ENCODE peak calls at places on chromosomes 3 and 15, in six cellular contexts. T is IMR-90, Z is neuronal stem cell, W is mesendoderm, E is H1, B is mesenchymal stem cell. H is an unnamed sample.
A peak's percentile ranks its signal among the peaks of the same experiment; 100 is the strongest.

GRCh38 chr15:45637552-45638033 is 2.8 kb downstream of the SQOR start:
- DNase-seq in T (peak; percentile 98), Z (no peak), W (no peak), E (no peak), B (peak; percentile 97), H (no peak)

GRCh38 chr3:143875566-143875965 is 27.3 kb upstream of the SLC9A9 start:
- DNase-seq in T (no peak), Z (no peak), W (no peak), E (no peak), B (peak; percentile 27), H (no peak)

GRCh38 chr3:97810779-97811390 is 10.9 kb upstream of the CRYBG3 start:
- DNase-seq in T (peak; percentile 38), Z (no peak), W (no peak), E (no peak), B (no peak), H (no peak)

GRCh38 chr3:149475451-149476060 is 1.1 kb downstream of the TM4SF4 start:
- DNase-seq in T (peak; percentile 19), Z (no peak), W (no peak), E (no peak), B (no peak), H (no peak)

GRCh38 chr15:78103406-78104118 is 11.2 kb downstream of the SH2D7 start:
- DNase-seq in T (no peak), Z (no peak), W (no peak), E (no peak), B (no peak), H (no peak)

GRCh38 chr3:113695426-113695817 is 1.0 kb downstream of the USF3 start:
- DNase-seq in T (peak; percentile 56), Z (no peak), W (no peak), E (no peak), B (no peak), H (no peak)

GRCh38 chr3:4821331-4821730 is 157.9 kb upstream of the BHLHE40 start:
- DNase-seq in T (no peak), Z (no peak), W (peak; percentile 55), E (no peak), B (no peak), H (no peak)

GRCh38 chr3:44883213-44883955 is 9.0 kb downstream of the TGM4 start:
- DNase-seq in T (no peak), Z (no peak), W (peak; percentile 29), E (no peak), B (no peak), H (no peak)

GRCh38 chr3:171435757-171436156 is 24.4 kb downstream of the TNIK start:
- DNase-seq in T (no peak), Z (no peak), W (no peak), E (no peak), B (no peak), H (no peak)

GRCh38 chr3:31550452-31551251 is 17.9 kb downstream of the STT3B start:
- DNase-seq in T (peak; percentile 40), Z (no peak), W (peak; percentile 44), E (no peak), B (peak; percentile 39), H (no peak)

GRCh38 chr15:43465105-43465504 is 27.9 kb downstream of the TP53BP1 start:
- DNase-seq in T (peak; percentile 91), Z (no peak), W (no peak), E (no peak), B (peak; percentile 81), H (no peak)

GRCh38 chr3:44342191-44342790 is 3.7 kb downstream of the TCAIM start:
- DNase-seq in T (peak; percentile 87), Z (no peak), W (no peak), E (no peak), B (peak; percentile 73), H (no peak)

GRCh38 chr15:86877171-86877631 is 797.5 kb downstream of the AGBL1 start:
- DNase-seq in T (no peak), Z (no peak), W (peak; percentile 54), E (no peak), B (no peak), H (no peak)

GRCh38 chr15:100461049-100461448 is 67.7 kb downstream of the CERS3 start:
- DNase-seq in T (no peak), Z (no peak), W (no peak), E (no peak), B (no peak), H (no peak)

GRCh38 chr3:65855370-65856100 is 183.2 kb downstream of the MAGI1 start:
- DNase-seq in T (peak; percentile 45), Z (no peak), W (peak; percentile 87), E (no peak), B (peak; percentile 51), H (no peak)

GRCh38 chr3:15045667-15046066 is 19.4 kb downstream of the MRPS25 start:
- DNase-seq in T (no peak), Z (no peak), W (no peak), E (no peak), B (no peak), H (no peak)
- H3K18ac ChIP-seq in T (no peak overlapping the region), Z (no peak overlapping the region), W (no peak overlapping the region), E (no peak overlapping the region), B (no peak overlapping the region), H (no peak overlapping the region)

DNA sequence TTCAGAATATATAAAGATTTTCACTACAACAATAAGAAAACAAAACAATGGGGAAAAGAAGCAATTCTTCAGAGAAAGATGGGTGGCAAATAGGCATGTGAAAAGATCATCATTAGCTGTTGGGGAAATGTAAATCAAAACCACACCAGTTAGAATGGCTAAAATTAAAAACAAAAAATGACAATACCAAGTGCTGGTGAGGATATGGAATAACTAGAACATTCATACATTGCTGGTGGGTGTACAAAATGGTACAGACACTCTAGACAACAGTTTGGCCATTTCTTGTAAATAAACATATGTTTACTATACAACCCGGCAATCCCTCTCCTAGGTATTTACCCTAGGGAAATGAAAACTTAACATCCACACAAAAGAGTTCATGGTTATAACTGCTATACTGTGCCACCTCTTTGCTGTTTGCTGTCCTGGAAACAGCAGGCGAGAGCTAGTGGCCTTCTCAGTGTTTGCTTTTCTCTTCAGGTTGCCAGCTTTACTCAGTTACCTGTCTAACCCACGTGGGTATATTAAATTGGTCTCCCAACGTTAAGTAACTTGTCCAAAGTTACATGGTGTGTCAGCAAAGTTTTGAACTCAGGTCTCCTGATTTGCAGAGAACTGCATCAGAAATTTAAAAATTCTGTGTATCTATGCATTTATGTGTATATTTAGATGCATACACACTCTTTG is 4.6 kb upstream of the NIT2 start:
- DNase-seq in T (no peak), Z (no peak), W (no peak), E (no peak), B (no peak), H (no peak)
- H2BK15ac ChIP-seq in T (no peak overlapping the region), Z (no peak overlapping the region), W (no peak overlapping the region), E (no peak overlapping the region), B (no peak overlapping the region), H (no peak overlapping the region)

GRCh38 chr3:195777975-195778374 is 33.8 kb downstream of the MUC4 start:
- DNase-seq in T (no peak), Z (no peak), W (no peak), E (no peak), B (no peak), H (no peak)
- H3K18ac ChIP-seq in T (no peak overlapping the region), Z (peak overlapping the region; percentile 57), W (no peak overlapping the region), E (no peak overlapping the region), B (no peak overlapping the region), H (no peak overlapping the region)

DNA sequence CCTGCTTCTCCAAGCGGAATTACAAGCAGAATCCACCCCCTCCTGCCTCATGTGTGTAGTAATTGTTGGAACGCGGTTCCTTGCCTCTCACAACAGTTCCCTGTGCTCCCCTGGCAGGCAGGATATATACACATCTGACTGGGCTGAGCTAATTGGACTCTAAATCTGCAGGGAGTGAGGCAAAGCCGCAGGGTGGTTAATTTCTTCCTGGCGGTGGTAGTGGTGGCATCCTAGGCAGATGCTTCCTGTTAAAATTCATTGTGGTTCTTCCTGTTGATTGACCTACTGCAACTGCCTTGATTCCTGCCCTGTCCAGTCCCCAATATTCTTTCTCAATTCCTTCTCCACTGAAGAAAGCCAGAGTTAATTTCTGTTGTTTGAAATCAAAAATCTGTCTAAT is 202.9 kb upstream of the PROK2 start:
- DNase-seq in T (no peak), Z (no peak), W (peak; percentile 45), E (no peak), B (no peak), H (no peak)
- H2BK15ac ChIP-seq in T (no peak overlapping the region), Z (no peak overlapping the region), W (no peak overlapping the region), E (no peak overlapping the region), B (no peak overlapping the region), H (no peak overlapping the region)

GRCh38 chr15:40941078-40941527 is 12.0 kb downstream of the DLL4 start:
- DNase-seq in T (no peak), Z (no peak), W (no peak), E (peak; percentile 72), B (no peak), H (no peak)
- H3K18ac ChIP-seq in T (peak overlapping the region; percentile 10), Z (peak overlapping the region; percentile 93), W (no peak overlapping the region), E (no peak overlapping the region), B (peak overlapping the region; percentile 70), H (peak overlapping the region; percentile 69)

DNA sequence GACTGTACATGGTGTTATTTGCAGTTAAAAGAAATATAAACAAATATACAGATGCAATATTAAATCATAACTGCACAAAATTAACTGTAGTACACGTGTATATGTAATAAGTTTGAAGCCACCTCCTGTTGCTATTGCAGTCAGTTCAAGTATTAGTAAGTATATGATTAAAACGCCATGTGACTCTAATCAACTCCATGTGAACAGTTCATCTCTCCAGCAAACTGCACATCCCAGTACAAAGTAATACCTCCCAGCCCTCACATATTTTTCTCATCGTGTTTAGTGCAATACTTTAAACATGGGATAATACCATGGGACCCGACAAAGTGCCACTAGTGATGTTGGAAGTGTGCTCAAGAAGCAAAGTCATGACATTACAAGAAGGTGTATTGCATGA is 34.6 kb downstream of the PDCD10 start:
- DNase-seq in T (no peak), Z (no peak), W (no peak), E (no peak), B (no peak), H (no peak)
- H2BK15ac ChIP-seq in T (no peak overlapping the region), Z (no peak overlapping the region), W (no peak overlapping the region), E (no peak overlapping the region), B (no peak overlapping the region), H (no peak overlapping the region)

DNA sequence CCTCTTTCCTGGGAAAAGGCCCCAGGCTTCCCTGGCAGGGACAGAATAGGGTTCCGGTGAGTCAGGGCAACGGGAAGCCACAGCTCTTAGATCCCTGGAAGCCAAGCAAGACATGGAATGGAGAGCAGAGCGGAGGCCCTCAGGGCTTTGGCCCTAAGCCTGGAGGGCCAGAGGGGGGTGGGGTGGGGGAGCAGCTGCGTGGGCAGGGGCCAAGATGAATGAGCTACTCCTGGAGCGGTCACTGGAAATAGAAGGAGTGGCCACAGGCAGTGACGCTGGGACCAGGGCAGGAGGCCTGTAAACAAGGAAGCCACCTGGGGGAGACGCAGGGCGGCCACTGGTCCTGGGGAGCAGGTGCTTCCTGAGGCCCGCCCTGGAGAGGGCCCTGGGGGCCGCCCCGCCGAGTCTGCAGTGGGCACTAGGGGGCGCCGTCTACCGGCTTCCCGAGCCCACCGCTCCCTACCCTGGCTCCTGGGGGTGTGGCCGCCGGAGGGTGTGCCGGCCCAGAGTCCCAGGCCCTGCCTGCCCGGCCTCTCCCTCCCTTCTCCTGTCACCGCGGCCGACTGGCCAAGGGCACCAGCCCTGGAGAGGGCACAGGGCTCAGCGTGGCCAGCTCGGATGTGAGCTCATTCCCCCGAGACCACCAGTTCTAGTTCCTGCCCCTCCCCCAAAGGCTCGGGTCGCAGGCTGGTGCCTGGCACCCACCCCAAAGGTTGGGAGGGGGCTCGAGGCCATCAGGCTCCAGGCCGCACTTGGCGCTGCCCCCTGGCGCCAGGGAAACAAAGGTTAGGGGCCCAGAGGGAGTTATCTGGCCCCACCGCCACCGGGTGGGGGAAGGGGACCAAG is 12.1 kb downstream of the VPS18 start:
- DNase-seq in T (peak; percentile 96), Z (no peak), W (peak; percentile 92), E (peak; percentile 98), B (peak; percentile 96), H (peak; percentile 96)
- H3K18ac ChIP-seq in T (peak overlapping the region; percentile 75), Z (peak overlapping the region; percentile 63), W (no peak overlapping the region), E (no peak overlapping the region), B (peak overlapping the region; percentile 83), H (no peak overlapping the region)